ENCODE peak calls at places on chromosomes 5 and 9, in four cellular contexts. U is aorta, Q is stomach, G is fibroblast of lung. A is an unnamed sample. For H3K9me3, the result is how much of the 10 kb centered on the place peaks cover.

GRCh38 chr5:105940181-105940580 is 1730.6 kb downstream of the EFNA5 start:
- DNase-seq in U (no peak), Q (no peak), G (no peak), A (no peak)

GRCh38 chr5:65059681-65060598 is 291.2 kb downstream of the CWC27 start:
- DNase-seq in U (no peak), Q (no peak), G (peak), A (no peak)

GRCh38 chr9:125971050-125971449 is 223.9 kb downstream of the PBX3 start:
- DNase-seq in U (no peak), Q (no peak), G (no peak), A (no peak)

GRCh38 chr5:64612349-64612961 is 77.8 kb upstream of the SHISAL2B start:
- DNase-seq in U (no peak), Q (peak), G (peak), A (peak)

GRCh38 chr5:146606838-146607237 is 90.8 kb upstream of the GPR151 start:
- DNase-seq in U (no peak), Q (no peak), G (no peak), A (no peak)

GRCh38 chr5:8993031-8993430 is 552.8 kb downstream of the SEMA5A start:
- DNase-seq in U (no peak), Q (no peak), G (no peak), A (no peak)

GRCh38 chr5:94540856-94541494 is 77.4 kb downstream of the KIAA0825 start:
- DNase-seq in U (no peak), Q (no peak), G (no peak), A (no peak)

GRCh38 chr5:144710620-144711019 is 539.9 kb downstream of the KCTD16 start:
- DNase-seq in U (no peak), Q (no peak), G (no peak), A (no peak)

GRCh38 chr5:154857091-154857533 is 1.3 kb upstream of the CNOT8 start:
- DNase-seq in U (peak), Q (peak), G (no peak), A (peak)

GRCh38 chr5:132819468-132819867 is 6.4 kb downstream of the SOWAHA start:
- DNase-seq in U (no peak), Q (peak), G (no peak), A (no peak)

GRCh38 chr9:114804504-114804903 is 1.3 kb downstream of the TNFSF15 start:
- DNase-seq in U (no peak), Q (peak), G (peak), A (peak)

GRCh38 chr5:56145106-56145505 is 88.0 kb downstream of the ANKRD55 start:
- DNase-seq in U (no peak), Q (no peak), G (no peak), A (no peak)

GRCh38 chr9:127805620-127806019 is 2.9 kb downstream of the FPGS start:
- DNase-seq in U (no peak), Q (no peak), G (peak), A (no peak)

GRCh38 chr5:88290801-88291200 is 22.2 kb upstream of the TMEM161B start:
- DNase-seq in U (no peak), Q (no peak), G (peak), A (no peak)

GRCh38 chr5:88895681-88896501 is 12.9 kb upstream of the MEF2C start:
- DNase-seq in U (no peak), Q (no peak), G (no peak), A (no peak)

GRCh38 chr5:149002761-149003689 is 59.8 kb downstream of the SH3TC2 start:
- DNase-seq in U (no peak), Q (no peak), G (peak), A (no peak)

GRCh38 chr5:74017112-74017511 is 391.1 kb downstream of the ARHGEF28 start:
- DNase-seq in U (no peak), Q (no peak), G (peak), A (peak)

GRCh38 chr9:117768740-117769400 is 64.7 kb downstream of the TLR4 start:
- DNase-seq in U (no peak), Q (no peak), G (no peak), A (no peak)

GRCh38 chr5:149406203-149406978 is 27.3 kb upstream of the IL17B start:
- DNase-seq in U (peak), Q (no peak), G (peak), A (no peak)

GRCh38 chr9:111715471-111715870 is 54.1 kb downstream of the GNG10 start:
- DNase-seq in U (no peak), Q (no peak), G (peak), A (no peak)

GRCh38 chr9:99138424-99139284 is 33.7 kb downstream of the TGFBR1 start:
- DNase-seq in U (no peak), Q (no peak), G (no peak), A (no peak)

GRCh38 chr5:6557807-6558575 is 74.9 kb downstream of the NSUN2 start:
- DNase-seq in U (no peak), Q (no peak), G (no peak), A (peak)

GRCh38 chr5:138954257-138955012 is 79.3 kb upstream of the LRRTM2 start:
- DNase-seq in U (no peak), Q (peak), G (no peak), A (no peak)

GRCh38 chr9:136629001-136629878 is 33.5 kb upstream of the EGFL7 start:
- DNase-seq in U (no peak), Q (no peak), G (no peak), A (no peak)

GRCh38 chr9:83281306-83282255 is 218.6 kb upstream of the RASEF start:
- DNase-seq in U (no peak), Q (no peak), G (peak), A (peak)

GRCh38 chr9:128550770-128551651 is 1.4 kb upstream of the SPTAN1 start:
- DNase-seq in U (no peak), Q (no peak), G (peak), A (no peak)

DNA sequence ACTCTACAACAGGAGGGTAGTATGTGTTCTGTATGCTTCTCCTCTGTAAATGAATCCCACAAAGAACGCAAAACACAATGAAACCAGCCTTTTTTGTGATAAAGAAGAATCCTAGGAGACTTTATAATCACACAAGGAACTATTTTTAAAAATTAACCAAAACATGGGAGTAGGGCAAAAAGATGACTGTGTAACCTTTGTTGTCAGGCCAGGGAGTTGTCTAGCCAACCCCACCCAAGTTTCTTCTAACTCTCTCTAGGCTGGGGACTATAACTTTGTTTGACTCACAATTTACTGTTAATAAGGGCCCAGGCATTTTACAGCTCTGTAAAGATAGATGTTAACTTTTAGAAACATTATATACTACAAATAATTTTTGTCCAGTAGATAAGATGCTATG is 176.1 kb downstream of the ADAMTS12 start:
- DNase-seq in U (no peak), Q (no peak), G (no peak), A (no peak)
- H3K9me3 ChIP-seq in U (under half), Q (under half), G (under half), A (under half)

DNA sequence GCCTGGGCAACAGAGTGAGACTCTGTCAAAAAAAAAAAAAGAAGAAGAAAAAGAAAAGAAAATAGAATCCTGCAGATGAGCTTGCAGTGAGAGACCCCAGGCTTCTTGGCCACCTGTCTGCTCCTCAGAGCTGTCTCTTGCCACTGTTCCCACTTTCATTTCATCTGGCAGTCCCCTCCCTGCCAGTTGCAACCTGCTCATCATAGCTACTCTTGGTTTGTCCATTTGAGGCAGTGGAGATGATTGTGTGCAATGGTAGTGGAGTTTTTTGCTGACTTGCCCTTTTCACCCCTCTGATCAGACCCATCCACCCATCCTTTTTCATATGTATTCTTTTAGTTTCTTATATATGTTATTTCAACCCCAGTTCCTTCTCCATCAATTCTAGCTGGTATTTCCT is 28.7 kb downstream of the ANKRD33B start:
- DNase-seq in U (no peak), Q (no peak), G (no peak), A (no peak)
- H3K4me3 ChIP-seq in U (no peak), Q (no peak), G (no peak), A (no peak)

DNA sequence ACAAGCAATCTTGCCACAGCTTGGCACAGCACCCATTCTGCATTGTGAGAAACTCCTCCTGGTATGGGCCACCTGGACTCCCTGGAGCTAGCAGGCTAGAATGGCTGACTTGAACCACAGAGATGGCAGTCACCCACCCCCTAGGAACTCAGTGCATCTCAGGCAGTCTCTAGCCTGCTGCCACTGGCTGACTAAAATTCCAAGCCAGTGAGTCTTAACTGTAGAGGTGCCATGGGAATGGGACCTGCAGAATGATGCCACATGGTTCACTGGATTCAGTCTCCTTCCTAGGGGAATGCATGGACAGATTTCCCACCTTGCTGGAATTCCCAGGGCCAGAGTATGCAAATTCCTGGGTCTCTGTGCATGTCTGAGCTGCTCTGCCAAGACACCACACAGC is 382.9 kb downstream of the MAN2A1 start:
- DNase-seq in U (no peak), Q (no peak), G (peak), A (no peak)
- H3K9me3 ChIP-seq in U (under half), Q (under half), G (under half), A (under half)

GRCh38 chr5:111132731-111133435 is 40.7 kb downstream of the WDR36 start:
- DNase-seq in U (no peak), Q (no peak), G (no peak), A (no peak)

GRCh38 chr5:111126896-111127295 is 34.7 kb downstream of the WDR36 start:
- DNase-seq in U (no peak), Q (no peak), G (no peak), A (no peak)

GRCh38 chr5:111127453-111128195 is 35.5 kb downstream of the WDR36 start:
- DNase-seq in U (no peak), Q (no peak), G (no peak), A (no peak)

GRCh38 chr5:111131356-111131755 is 39.2 kb downstream of the WDR36 start:
- DNase-seq in U (no peak), Q (no peak), G (peak), A (no peak)

GRCh38 chr5:111129938-111130337 is 37.8 kb downstream of the WDR36 start:
- DNase-seq in U (no peak), Q (no peak), G (peak), A (no peak)
- H3K4me3 ChIP-seq in U (no peak), Q (no peak), G (no peak), A (no peak)

GRCh38 chr5:180844432-180844831 is 16.6 kb downstream of the ZFP62 start:
- DNase-seq in U (no peak), Q (no peak), G (no peak), A (no peak)
- H3K9me3 ChIP-seq in U (under half), Q (under half), G (under half), A (under half)

GRCh38 chr5:1667648-1668140 is 131.9 kb downstream of the MRPL36 start:
- DNase-seq in U (peak), Q (no peak), G (no peak), A (no peak)
- H3K4me3 ChIP-seq in U (no peak), Q (peak), G (no peak), A (peak)

DNA sequence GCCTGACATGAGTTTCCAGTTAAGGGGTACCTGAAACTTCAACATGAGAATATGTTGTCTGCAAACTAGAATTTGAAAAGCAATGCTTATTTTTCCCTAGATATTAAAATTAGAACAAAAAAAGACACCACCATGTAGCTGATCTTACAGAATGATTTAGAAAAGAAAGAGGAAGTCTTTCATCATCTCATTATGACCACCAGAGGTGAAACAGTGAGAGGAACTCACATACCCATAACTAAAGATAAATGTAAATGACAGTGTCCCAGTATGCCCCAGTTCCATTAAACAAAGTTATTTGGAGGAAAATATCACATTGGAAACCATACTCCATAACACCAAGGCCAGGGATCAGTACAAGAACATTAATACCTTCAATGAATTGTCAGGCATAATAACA is 6.9 kb downstream of the TAF7 start:
- DNase-seq in U (no peak), Q (no peak), G (no peak), A (no peak)
- H3K9me3 ChIP-seq in U (under half), Q (half or more), G (under half), A (under half)